ENCODE peak calls at places on chromosomes 2 and 18, in four cellular contexts. D is K562, Y is heart right ventricle, Q is WTC11. S is an unnamed sample.

GRCh38 chr18:30969670-30970069 is 72.9 kb downstream of the DSC3 start:
- DNase-seq in Q (no peak), Y (no peak), D (no peak), S (no peak)

GRCh38 chr2:15010346-15010745 is 377.8 kb downstream of the LRATD1 start:
- DNase-seq in Y (no peak), Q (no peak), D (no peak), S (no peak)

GRCh38 chr18:39946623-39947061 is 2008.4 kb upstream of the PIK3C3 start:
- DNase-seq in Y (no peak), Q (no peak), D (no peak), S (no peak)

GRCh38 chr2:40451926-40452605 is at the start of gene SLC8A1:
- DNase-seq in D (no peak), Y (no peak), Q (peak; percentile 38), S (peak; percentile 73)

GRCh38 chr2:230738924-230739323 is 26.3 kb downstream of the CAB39 start:
- DNase-seq in D (no peak), Q (no peak), Y (no peak), S (no peak)

GRCh38 chr2:121084137-121084680 is 200.8 kb downstream of the TFCP2L1 start:
- DNase-seq in Q (no peak), Y (no peak), D (no peak), S (no peak)

GRCh38 chr2:234060236-234060635 is 9.7 kb downstream of the SPP2 start:
- DNase-seq in Q (no peak), Y (no peak), D (no peak), S (no peak)

GRCh38 chr2:96325038-96325883 is at the start of gene ITPRIPL1:
- DNase-seq in D (peak; percentile 57), Y (no peak), Q (peak; percentile 44), S (peak; percentile 66)

GRCh38 chr18:44079602-44080001 is 601.1 kb upstream of the SETBP1 start:
- DNase-seq in D (no peak), Q (no peak), Y (no peak), S (no peak)

GRCh38 chr2:181764095-181764963 is 84.0 kb upstream of the NEUROD1 start:
- DNase-seq in Q (no peak), Y (no peak), D (peak; percentile 46), S (no peak)

GRCh38 chr2:99514357-99514756 is 24.5 kb upstream of the REV1 start:
- DNase-seq in D (no peak), Y (no peak), Q (no peak), S (no peak)

GRCh38 chr2:131094655-131095281 is 1.5 kb upstream of the FAM168B start:
- DNase-seq in Y (no peak), Q (no peak), D (no peak), S (no peak)

GRCh38 chr2:119481501-119482455 is 42.5 kb downstream of the SCTR start:
- DNase-seq in D (no peak), Y (no peak), Q (no peak), S (no peak)

GRCh38 chr2:240451791-240452470 is 16.5 kb downstream of the GPC1 start:
- DNase-seq in D (no peak), Q (no peak), Y (no peak), S (no peak)

GRCh38 chr2:43331428-43331827 is 105.0 kb upstream of the ZFP36L2 start:
- DNase-seq in Y (peak; percentile 66), D (peak; percentile 54), Q (no peak), S (no peak)

GRCh38 chr2:158043181-158043948 is 58.3 kb upstream of the UPP2 start:
- DNase-seq in D (no peak), Q (no peak), Y (no peak), S (no peak)

GRCh38 chr2:54226224-54226623 is 29.8 kb downstream of the TSPYL6 start:
- DNase-seq in Y (no peak), Q (no peak), D (no peak), S (no peak)

GRCh38 chr2:229344151-229344551 is 73.1 kb upstream of the PID1 start:
- DNase-seq in D (no peak), Q (no peak), Y (no peak), S (no peak)

GRCh38 chr18:70028734-70029133 is 81.1 kb upstream of the CD226 start:
- DNase-seq in Q (no peak), D (no peak), Y (no peak), S (no peak)

DNA sequence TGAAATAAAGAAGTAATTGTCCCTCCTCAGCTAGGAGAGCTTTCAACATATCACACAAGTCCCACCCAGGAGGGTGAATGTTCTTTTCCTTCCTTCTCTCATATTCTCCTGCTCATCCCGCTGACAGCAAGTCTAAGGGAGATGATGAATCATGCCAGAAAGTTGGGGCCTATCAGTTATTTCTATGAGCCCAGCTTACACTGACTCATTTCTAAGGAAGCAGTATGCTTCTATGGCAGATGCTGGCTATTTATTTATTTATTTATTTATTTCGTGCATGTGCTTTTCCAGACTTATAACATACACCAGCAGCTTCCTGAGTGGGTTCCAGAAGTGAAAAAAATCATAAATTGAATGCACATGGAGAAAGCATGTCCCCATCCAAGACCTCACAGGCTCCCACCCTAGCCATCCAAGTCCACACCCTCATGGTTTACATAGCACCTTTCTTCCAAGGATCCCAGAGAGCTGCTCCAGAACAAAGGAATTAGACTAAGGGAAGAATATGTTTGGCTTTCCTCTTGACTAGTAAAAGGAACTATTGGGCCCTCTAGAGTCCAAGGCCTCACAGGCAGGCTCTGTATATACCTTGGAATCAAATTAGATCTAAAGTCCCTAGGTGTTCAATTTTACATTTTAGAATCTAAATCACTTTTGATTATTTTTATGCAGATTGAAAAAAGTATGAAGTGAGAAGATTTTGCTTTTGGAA is 1074.2 kb upstream of the ZEB2 start:
- DNase-seq in D (peak; percentile 24), Y (no peak), Q (no peak), S (no peak)
- TF ChIP-seq CTCF in D (no peak), Y (no peak), Q (no peak), S (no peak)

GRCh38 chr18:6876646-6877045 is 147.1 kb downstream of the ARHGAP28 start:
- DNase-seq in D (no peak), Y (no peak), Q (no peak), S (no peak)

GRCh38 chr18:6877288-6877687 is 147.8 kb downstream of the ARHGAP28 start:
- DNase-seq in Q (no peak), Y (no peak), D (no peak), S (no peak)

GRCh38 chr18:6873352-6873751 is 143.8 kb downstream of the ARHGAP28 start:
- DNase-seq in D (no peak), Y (no peak), Q (no peak), S (no peak)

GRCh38 chr18:6875764-6876163 is 146.2 kb downstream of the ARHGAP28 start:
- DNase-seq in D (no peak), Y (no peak), Q (no peak), S (no peak)

DNA sequence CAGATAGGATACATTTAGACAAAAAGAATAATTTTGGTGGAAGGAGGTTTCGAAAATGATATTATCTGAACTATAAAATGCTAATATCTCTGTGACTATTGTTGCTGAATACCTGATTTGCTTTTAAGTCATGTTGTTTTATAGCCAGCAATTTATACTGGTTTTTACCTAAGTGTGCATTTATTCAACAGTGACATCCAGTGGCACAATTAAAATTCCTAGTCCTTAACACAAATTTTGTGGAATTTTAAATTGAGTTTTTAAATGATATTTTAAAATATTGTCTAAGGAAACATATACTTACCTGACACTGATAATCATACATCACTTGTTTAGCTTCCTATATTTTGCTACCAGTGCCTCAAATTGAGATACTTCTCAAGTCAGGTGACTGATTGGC is 144.8 kb downstream of the ARHGAP28 start:
- DNase-seq in D (no peak), Y (no peak), Q (no peak), S (no peak)
- TF ChIP-seq CTCF in D (no peak), Y (peak; percentile 16), Q (no peak), S (no peak)

DNA sequence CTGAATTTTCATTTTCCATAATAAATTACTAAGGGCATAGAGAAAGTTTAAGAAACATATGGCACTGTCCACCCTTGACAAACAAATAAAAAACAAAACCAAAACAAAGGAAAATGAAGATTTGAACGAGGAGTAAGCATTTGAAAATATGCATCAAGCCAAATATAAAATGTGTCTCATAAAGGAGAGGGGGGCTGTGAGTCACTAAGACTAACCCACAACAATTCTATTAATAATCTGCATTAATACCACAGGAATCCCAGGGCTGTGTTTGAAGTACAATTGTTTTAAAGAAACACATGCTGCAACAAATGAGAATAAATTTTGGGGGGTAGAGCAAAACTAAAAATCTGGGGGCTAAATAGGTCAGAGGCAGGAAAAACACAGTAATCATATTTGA is 53.8 kb upstream of the STK17B start:
- DNase-seq in D (no peak), Y (no peak), Q (no peak), S (no peak)
- TF ChIP-seq CTCF in D (no peak), Y (no peak), Q (no peak), S (no peak)

GRCh38 chr2:71570951-71571460 is 117.6 kb downstream of the DYSF start:
- DNase-seq in Y (no peak), D (no peak), Q (no peak), S (no peak)

GRCh38 chr2:71571945-71572344 is 118.6 kb downstream of the DYSF start:
- DNase-seq in D (no peak), Q (no peak), Y (no peak), S (no peak)

GRCh38 chr2:71566271-71566858 is 113.0 kb downstream of the DYSF start:
- DNase-seq in D (no peak), Y (no peak), Q (no peak), S (no peak)

GRCh38 chr2:71568103-71568502 is 114.7 kb downstream of the DYSF start:
- DNase-seq in Y (no peak), D (no peak), Q (no peak), S (no peak)

DNA sequence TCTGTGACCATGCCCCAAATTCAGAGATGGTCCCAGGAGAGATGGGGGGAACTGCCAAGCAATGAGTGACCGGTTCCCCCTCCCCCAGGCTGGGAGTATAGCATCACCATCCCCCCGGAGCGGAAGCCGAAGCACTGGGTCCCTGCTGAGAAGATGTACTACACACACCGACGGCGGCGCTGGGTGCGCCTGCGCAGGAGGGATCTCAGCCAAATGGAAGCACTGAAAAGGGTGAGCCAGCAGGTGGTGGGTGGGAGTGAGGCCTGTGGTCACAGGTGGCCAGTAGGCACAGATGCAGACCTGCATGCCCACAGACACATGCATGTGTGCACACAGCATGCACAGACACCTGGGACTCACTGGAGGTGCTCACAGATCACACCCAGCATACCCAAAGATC is 117.2 kb downstream of the DYSF start:
- DNase-seq in D (no peak), Q (no peak), Y (no peak), S (no peak)
- TF ChIP-seq CTCF in D (no peak), Q (no peak), Y (no peak), S (no peak)

GRCh38 chr2:64996914-64997313 is 7.7 kb downstream of the SLC1A4 start:
- DNase-seq in D (no peak), Y (no peak), Q (no peak), S (no peak)
- TF ChIP-seq CTCF in D (no peak), Y (no peak), Q (no peak), S (no peak)

GRCh38 chr2:224432003-224432574 is 30.2 kb upstream of the FAM124B start:
- DNase-seq in D (no peak), Y (no peak), Q (no peak), S (no peak)

GRCh38 chr2:224429441-224429810 is 27.5 kb upstream of the FAM124B start:
- DNase-seq in D (no peak), Y (no peak), Q (no peak), S (no peak)

GRCh38 chr2:224433442-224433841 is 31.5 kb upstream of the FAM124B start:
- DNase-seq in Q (peak; percentile 83), D (no peak), Y (no peak), S (no peak)

GRCh38 chr2:224426650-224427049 is 24.7 kb upstream of the FAM124B start:
- DNase-seq in Q (no peak), D (no peak), Y (no peak), S (no peak)

GRCh38 chr2:224428787-224429440 is 27.0 kb upstream of the FAM124B start:
- DNase-seq in D (no peak), Q (no peak), Y (no peak), S (no peak)
- TF ChIP-seq CTCF in D (no peak), Q (no peak), Y (no peak), S (no peak)